ENCODE peak calls at places on chromosomes 5 and 9, in five cellular contexts. Z is GM23338; M is CD8-positive, alpha-beta T cell; H is adipocyte; I is transverse colon. T is an unnamed sample.

GRCh38 chr5:14298126-14298847 is 155.1 kb downstream of the TRIO start:
- DNase-seq in Z (no peak), M (no peak), H (peak; percentile 82), I (no peak), T (no peak)

GRCh38 chr9:137299938-137300337 is 2.1 kb downstream of the NRARP start:
- DNase-seq in Z (peak; percentile 80), M (no peak), H (no peak), I (peak; percentile 47), T (no peak)

GRCh38 chr9:98665511-98665910 is 43.2 kb downstream of the GABBR2 start:
- DNase-seq in Z (no peak), M (no peak), H (no peak), I (no peak), T (no peak)

GRCh38 chr5:139709587-139710369 is 61.6 kb downstream of the CXXC5 start:
- DNase-seq in Z (peak; percentile 86), M (no peak), H (no peak), I (peak; percentile 34), T (no peak)

GRCh38 chr5:93794954-93795353 is 53.6 kb upstream of the POU5F2 start:
- DNase-seq in Z (no peak), M (no peak), H (no peak), I (no peak), T (no peak)

GRCh38 chr5:40405230-40405629 is 274.5 kb upstream of the PTGER4 start:
- DNase-seq in Z (no peak), M (no peak), H (no peak), I (no peak), T (no peak)

GRCh38 chr5:173515526-173515925 is 100.9 kb downstream of the BOD1 start:
- DNase-seq in Z (no peak), M (no peak), H (peak; percentile 96), I (no peak), T (peak; percentile 50)

GRCh38 chr5:81852277-81853004 is 101.5 kb upstream of the SSBP2 start:
- DNase-seq in Z (peak; percentile 86), M (no peak), H (peak; percentile 27), I (peak; percentile 14), T (peak; percentile 29)

GRCh38 chr9:3441197-3441816 is 84.5 kb downstream of the RFX3 start:
- DNase-seq in Z (peak; percentile 68), M (peak; percentile 10), H (peak; percentile 70), I (peak; percentile 31), T (peak; percentile 37)

GRCh38 chr5:154858972-154859950 is 834 bp downstream of the CNOT8 start:
- DNase-seq in Z (no peak), M (no peak), H (peak; percentile 52), I (no peak), T (no peak)

GRCh38 chr9:92507005-92507404 is 24.7 kb upstream of the ASPN start:
- DNase-seq in Z (no peak), M (no peak), H (no peak), I (no peak), T (no peak)
- H3K4me3 ChIP-seq in Z (no peak overlapping the region), M (no peak overlapping the region), H (peak overlapping the region; percentile 5), I (no peak overlapping the region), T (no peak overlapping the region)

GRCh38 chr5:141493500-141494422 is 4.9 kb downstream of the PCDHGC5 start:
- DNase-seq in Z (no peak), M (no peak), H (no peak), I (no peak), T (no peak)

GRCh38 chr5:141490271-141490670 is 1.4 kb downstream of the PCDHGC5 start:
- DNase-seq in Z (no peak), M (no peak), H (no peak), I (no peak), T (no peak)

GRCh38 chr5:141490771-141491170 is 1.9 kb downstream of the PCDHGC5 start:
- DNase-seq in Z (no peak), M (no peak), H (no peak), I (no peak), T (no peak)

GRCh38 chr5:141491323-141492167 is 2.7 kb downstream of the PCDHGC5 start:
- DNase-seq in Z (peak; percentile 75), M (no peak), H (no peak), I (no peak), T (no peak)

DNA sequence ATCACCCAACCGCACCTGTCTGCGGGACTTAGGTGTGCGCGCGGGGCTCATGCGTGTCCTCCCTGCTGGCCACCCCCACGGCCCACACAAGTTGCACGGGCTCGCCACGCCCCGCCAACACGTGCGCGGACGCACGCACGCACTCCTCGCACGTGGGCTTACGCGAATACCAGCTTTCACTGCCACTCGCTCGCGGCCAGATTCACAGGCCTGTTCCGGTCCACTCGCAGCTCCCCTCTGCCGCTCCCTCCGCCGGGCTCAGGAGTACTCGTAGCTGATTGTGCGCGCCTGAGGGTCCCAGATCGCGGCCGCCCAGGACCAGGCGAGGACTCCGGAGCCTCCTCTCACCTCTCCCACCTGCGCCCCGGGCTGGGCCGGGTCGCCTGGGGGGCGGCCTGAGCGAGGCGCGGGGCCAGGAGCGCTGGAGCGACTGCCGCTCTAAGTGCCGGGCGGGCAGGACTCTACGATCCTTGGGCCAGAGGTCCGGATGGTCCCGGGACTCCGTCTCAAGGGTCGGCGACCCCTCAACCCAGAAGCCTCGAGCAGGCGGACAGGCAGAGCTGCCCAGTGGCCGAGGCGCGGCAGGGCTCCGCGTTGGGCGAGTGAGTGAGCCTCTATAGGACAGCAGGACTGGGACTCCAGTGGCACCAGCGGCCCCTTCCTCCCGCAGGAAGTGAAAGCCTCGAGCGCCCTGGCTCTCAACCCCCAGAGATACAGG is 3.4 kb downstream of the PCDHGC5 start:
- DNase-seq in Z (peak; percentile 70), M (no peak), H (no peak), I (no peak), T (no peak)
- H3K4me3 ChIP-seq in Z (peak overlapping the region; percentile 76), M (peak overlapping the region; percentile 37), H (no peak overlapping the region), I (peak overlapping the region; percentile 27), T (no peak overlapping the region)

GRCh38 chr5:150411245-150411979 is 1.3 kb downstream of the CD74 start:
- DNase-seq in Z (peak; percentile 70), M (peak; percentile 53), H (peak; percentile 24), I (peak; percentile 74), T (no peak)
- H3K4me3 ChIP-seq in Z (peak overlapping the region; percentile 61), M (peak overlapping the region; percentile 88), H (no peak overlapping the region), I (peak overlapping the region; percentile 64), T (no peak overlapping the region)

GRCh38 chr9:77866882-77867281 is 164.7 kb downstream of the GNAQ start:
- DNase-seq in Z (no peak), M (no peak), H (no peak), I (no peak), T (no peak)

GRCh38 chr9:77865385-77865784 is 166.2 kb downstream of the GNAQ start:
- DNase-seq in Z (no peak), M (no peak), H (no peak), I (peak; percentile 68), T (no peak)

DNA sequence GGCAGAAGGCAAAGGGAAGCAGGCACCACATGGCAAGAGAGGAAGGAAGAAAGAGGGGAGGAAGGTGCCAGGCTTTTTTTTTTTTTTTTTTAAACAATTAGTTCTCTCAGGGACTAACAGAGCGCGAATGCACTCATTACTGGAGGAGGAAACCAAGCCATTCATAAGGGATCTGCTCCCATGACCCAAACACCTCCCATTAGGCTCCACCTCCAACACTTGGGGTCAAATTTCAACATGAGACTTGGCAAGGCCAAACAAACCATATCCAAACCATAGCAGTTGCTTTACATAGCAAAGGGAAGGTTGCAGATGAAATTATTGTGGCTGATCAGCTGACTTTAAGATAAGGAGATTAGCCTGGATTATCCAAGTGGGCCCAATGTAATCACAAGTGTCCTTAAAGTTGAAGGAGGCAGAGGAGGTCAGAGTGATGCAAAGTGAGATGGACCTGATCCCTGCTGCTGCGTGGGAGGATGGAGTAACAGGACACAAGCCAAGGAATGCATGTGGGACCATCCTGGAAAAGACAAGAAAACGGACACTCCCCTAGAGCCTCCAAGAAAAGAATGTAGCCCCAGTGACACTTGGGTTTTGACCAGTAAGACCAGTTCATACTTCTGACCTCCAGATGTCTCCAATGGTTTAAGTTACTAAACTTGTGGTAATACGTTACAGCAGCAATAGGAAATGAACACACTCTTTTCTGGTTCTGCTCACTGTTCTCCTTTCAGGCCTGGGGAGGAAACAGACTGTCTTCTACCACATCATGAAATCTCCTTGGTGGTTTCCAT is 167.3 kb downstream of the GNAQ start:
- DNase-seq in Z (no peak), M (no peak), H (no peak), I (no peak), T (no peak)
- H3K4me3 ChIP-seq in Z (no peak overlapping the region), M (no peak overlapping the region), H (no peak overlapping the region), I (no peak overlapping the region), T (no peak overlapping the region)

DNA sequence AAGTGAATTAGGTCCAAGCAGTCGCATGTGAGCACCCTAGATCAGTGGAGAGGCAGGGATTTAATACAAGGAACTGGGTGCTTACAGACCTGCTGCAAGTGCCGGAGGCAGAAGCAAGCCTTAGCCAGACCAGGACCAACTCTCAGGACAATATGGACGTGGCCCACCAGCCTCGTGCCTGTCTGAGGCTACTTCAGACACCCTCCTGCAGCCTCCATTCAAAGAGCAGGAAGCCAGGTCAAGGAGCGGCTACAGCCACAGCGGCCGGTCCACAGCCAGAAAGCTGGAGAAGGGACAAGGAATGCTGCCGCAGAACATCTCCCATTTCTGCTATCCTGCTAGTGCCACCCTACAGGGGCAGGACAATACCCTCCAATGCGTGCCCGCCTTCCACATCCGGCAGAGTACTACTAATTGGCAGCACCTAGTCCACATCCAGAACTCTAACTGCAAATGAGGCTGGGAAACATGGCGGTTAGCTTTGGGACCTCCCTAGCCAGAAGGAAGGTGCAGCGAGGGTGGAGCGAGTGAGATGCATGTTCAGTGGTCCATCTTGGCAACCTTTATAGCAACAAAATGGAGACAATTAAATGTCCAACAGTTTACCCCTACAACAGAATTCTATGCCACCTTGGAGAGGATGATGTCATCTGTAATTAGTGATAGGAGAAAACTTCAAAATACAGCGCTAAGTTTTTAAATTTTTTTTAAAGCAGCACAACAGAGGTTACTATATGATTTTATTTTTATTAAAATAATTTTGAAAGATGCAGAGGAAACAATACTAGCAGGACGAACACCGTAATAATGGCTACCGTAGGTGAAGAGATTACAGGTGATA is 1.0 kb upstream of the ALDH1B1 start:
- DNase-seq in Z (no peak), M (no peak), H (no peak), I (no peak), T (no peak)
- H3K4me3 ChIP-seq in Z (peak overlapping the region; percentile 95), M (no peak overlapping the region), H (peak overlapping the region; percentile 95), I (peak overlapping the region; percentile 94), T (no peak overlapping the region)

GRCh38 chr5:54454602-54455001 is 897 bp upstream of the HSPB3 start:
- DNase-seq in Z (no peak), M (no peak), H (no peak), I (no peak), T (no peak)

GRCh38 chr5:54457094-54457531 is 1.6 kb downstream of the HSPB3 start:
- DNase-seq in Z (peak; percentile 19), M (no peak), H (peak; percentile 92), I (peak; percentile 10), T (peak; percentile 72)

GRCh38 chr5:54460181-54460919 is 4.9 kb downstream of the HSPB3 start:
- DNase-seq in Z (no peak), M (no peak), H (peak; percentile 72), I (no peak), T (no peak)

GRCh38 chr5:54455413-54456157 is at the start of gene HSPB3:
- DNase-seq in Z (no peak), M (no peak), H (peak; percentile 84), I (peak; percentile 22), T (no peak)

GRCh38 chr5:54458221-54458620 is 2.7 kb downstream of the HSPB3 start:
- DNase-seq in Z (no peak), M (no peak), H (no peak), I (no peak), T (no peak)
- H3K4me3 ChIP-seq in Z (no peak overlapping the region), M (no peak overlapping the region), H (no peak overlapping the region), I (no peak overlapping the region), T (no peak overlapping the region)

GRCh38 chr5:91123896-91124295 is 259.2 kb downstream of the ARRDC3 start:
- DNase-seq in Z (no peak), M (no peak), H (no peak), I (no peak), T (no peak)
- H3K4me3 ChIP-seq in Z (no peak overlapping the region), M (no peak overlapping the region), H (no peak overlapping the region), I (no peak overlapping the region), T (no peak overlapping the region)